ENCODE peak calls at places on chromosomes 16 and 17, in ten cellular contexts. O is HTR-8/SVneo; Z is A549; X is nucleus accumbens; F is KBM-7; I is left cardiac atrium; Y is omental fat pad; C is ELR; W is ovary; H is activated CD4-positive, CD25-positive, alpha-beta regulatory T cell. R is an unnamed sample.

GRCh38 chr17:35684046-35684802 is 47.2 kb upstream of the RASL10B start:
- DNase-seq in I (no peak), C (peak), Y (no peak), H (no peak), O (no peak), W (no peak), X (no peak), Z (peak), F (no peak), R (no peak)

GRCh38 chr17:17170346-17170976 is 35.7 kb downstream of the PLD6 start:
- DNase-seq in W (no peak), I (no peak), Z (no peak), Y (no peak), O (no peak), C (no peak), H (no peak), F (no peak), X (no peak), R (no peak)

GRCh38 chr17:79295307-79295706 is 220.7 kb downstream of the ENGASE start:
- DNase-seq in W (no peak), Y (no peak), Z (peak), I (no peak), O (no peak), F (no peak), X (no peak), H (no peak), C (no peak), R (no peak)

GRCh38 chr17:8725881-8726280 is 18.8 kb downstream of the CCDC42 start:
- DNase-seq in I (no peak), W (no peak), H (no peak), O (no peak), C (no peak), Y (no peak), F (no peak), Z (no peak), X (no peak), R (no peak)

GRCh38 chr17:65684631-65685030 is 123.2 kb upstream of the AXIN2 start:
- DNase-seq in O (no peak), Y (no peak), C (peak), H (no peak), X (no peak), Z (no peak), F (no peak), W (no peak), I (no peak), R (no peak)

GRCh38 chr17:8740486-8740885 is 4.2 kb downstream of the CCDC42 start:
- DNase-seq in Y (no peak), O (no peak), Z (no peak), W (no peak), C (no peak), H (no peak), X (no peak), F (peak), I (no peak), R (no peak)

GRCh38 chr17:68627956-68628355 is 26.8 kb upstream of the FAM20A start:
- DNase-seq in F (no peak), I (no peak), Y (no peak), H (no peak), O (no peak), Z (no peak), W (no peak), C (no peak), X (no peak), R (no peak)

GRCh38 chr17:35732806-35733136 is 1.3 kb downstream of the RASL10B start:
- DNase-seq in C (no peak), O (no peak), X (no peak), Y (no peak), F (no peak), Z (no peak), I (no peak), H (no peak), W (no peak), R (no peak)

GRCh38 chr17:35740997-35741931 is 9.8 kb downstream of the RASL10B start:
- DNase-seq in I (peak), C (no peak), H (no peak), Y (no peak), O (no peak), Z (no peak), F (no peak), W (no peak), X (no peak), R (no peak)

GRCh38 chr17:81516439-81516838 is 3.8 kb upstream of the ACTG1 start:
- DNase-seq in W (no peak), Y (no peak), X (no peak), H (no peak), C (no peak), F (no peak), I (no peak), O (no peak), Z (no peak), R (no peak)

GRCh38 chr17:68507581-68507980 is 4.6 kb upstream of the PRKAR1A start:
- DNase-seq in W (no peak), X (no peak), Y (no peak), H (no peak), C (no peak), F (no peak), I (no peak), O (no peak), Z (no peak), R (no peak)

GRCh38 chr17:8941520-8941919 is 24.0 kb downstream of the PIK3R5 start:
- DNase-seq in F (peak), X (no peak), H (peak), Z (no peak), Y (no peak), C (no peak), O (no peak), I (peak), W (no peak), R (no peak)

GRCh38 chr16:84885024-84885910 is 65.5 kb downstream of the CRISPLD2 start:
- DNase-seq in W (no peak), O (no peak), F (no peak), Y (no peak), Z (no peak), X (peak), C (no peak), I (peak), H (no peak), R (peak)

GRCh38 chr17:58734040-58734439 is 21.6 kb upstream of the PPM1E start:
- DNase-seq in O (no peak), Y (no peak), Z (no peak), I (no peak), W (no peak), X (no peak), C (no peak), H (no peak), F (no peak), R (no peak)

GRCh38 chr16:67055712-67056487 is 27.0 kb downstream of the CBFB start:
- DNase-seq in F (no peak), H (no peak), C (peak), I (no peak), W (no peak), Z (peak), X (no peak), Y (no peak), O (peak), R (no peak)

GRCh38 chr17:29778936-29779811 is 150.9 kb downstream of the SSH2 start:
- DNase-seq in X (peak), O (peak), I (peak), C (peak), W (peak), Y (peak), F (peak), H (peak), Z (peak), R (peak)

GRCh38 chr17:49575524-49576120 is at the start of gene NXPH3:
- DNase-seq in Z (peak), W (peak), H (peak), Y (no peak), O (peak), C (peak), F (peak), X (no peak), I (peak), R (peak)

GRCh38 chr17:31269597-31269996 is 27.4 kb downstream of the OMG start:
- DNase-seq in X (no peak), I (no peak), H (no peak), Z (peak), O (peak), F (no peak), W (no peak), Y (no peak), C (peak), R (no peak)

GRCh38 chr16:70270176-70270575 is 18.4 kb upstream of the EXOSC6 start:
- DNase-seq in C (no peak), O (no peak), X (no peak), W (no peak), Z (no peak), I (no peak), Y (no peak), F (no peak), H (no peak), R (no peak)

GRCh38 chr17:40319651-40320550 is 10.9 kb downstream of the RARA start:
- DNase-seq in O (no peak), W (peak), H (no peak), F (no peak), X (no peak), Z (no peak), C (no peak), Y (peak), I (no peak), R (peak)

GRCh38 chr16:5026664-5027063 is 7.1 kb downstream of the NAGPA start:
- DNase-seq in Z (no peak), F (no peak), W (no peak), H (no peak), C (no peak), Y (no peak), O (no peak), I (no peak), X (no peak), R (no peak)

GRCh38 chr17:44916781-44917241 is 1.5 kb upstream of the GFAP start:
- DNase-seq in H (no peak), O (peak), Z (no peak), F (no peak), C (no peak), I (peak), Y (no peak), W (no peak), X (peak), R (peak)

GRCh38 chr16:64656471-64656870 is 465.4 kb downstream of the CDH11 start:
- DNase-seq in H (no peak), I (no peak), X (no peak), F (no peak), O (no peak), W (no peak), Y (no peak), Z (no peak), C (no peak), R (no peak)

GRCh38 chr16:70713781-70714180 is 27.9 kb upstream of the MTSS2 start:
- DNase-seq in C (no peak), F (no peak), I (no peak), Z (no peak), W (no peak), H (no peak), O (no peak), Y (no peak), X (no peak), R (no peak)